ENCODE peak calls at places on chromosomes 5 and 9, in seven cellular contexts. L is hepatocyte; X is CD4-positive, alpha-beta T cell; T is psoas muscle; R is IMR-90; Z is kidney; M is neural progenitor cell. I is an unnamed sample.

GRCh38 chr9:87567566-87567965 is 69.9 kb downstream of the DAPK1 start:
- DNase-seq in L (no peak), M (no peak), R (no peak), X (no peak), Z (no peak), T (no peak), I (no peak)

GRCh38 chr5:40429258-40430111 is 250.2 kb upstream of the PTGER4 start:
- DNase-seq in M (no peak), R (peak), Z (peak), T (no peak), X (no peak), L (no peak), I (no peak)

GRCh38 chr5:121887727-121888126 is 36.0 kb downstream of the FTMT start:
- DNase-seq in T (no peak), X (no peak), M (no peak), L (no peak), R (no peak), Z (no peak), I (no peak)

GRCh38 chr5:131533844-131534243 is 101.2 kb downstream of the RAPGEF6 start:
- DNase-seq in X (no peak), Z (no peak), T (no peak), L (no peak), M (no peak), R (no peak), I (no peak)

GRCh38 chr5:156824800-156825199 is 25.3 kb upstream of the PPP1R2B start:
- DNase-seq in X (no peak), L (peak), M (peak), R (peak), T (no peak), Z (no peak), I (peak)

GRCh38 chr5:159990506-159990905 is 18.4 kb upstream of the TTC1 start:
- DNase-seq in T (no peak), Z (no peak), L (no peak), R (no peak), X (no peak), M (no peak), I (no peak)

GRCh38 chr5:113574417-113574816 is 60.9 kb downstream of the YTHDC2 start:
- DNase-seq in R (peak), Z (peak), M (no peak), X (no peak), L (no peak), T (no peak), I (peak)

GRCh38 chr9:2972475-2972874 is 128.6 kb upstream of the PUM3 start:
- DNase-seq in R (no peak), L (no peak), Z (no peak), T (no peak), X (no peak), M (no peak), I (no peak)

GRCh38 chr9:112866662-112867274 is 23.9 kb downstream of the SLC46A2 start:
- DNase-seq in L (no peak), R (peak), X (no peak), Z (no peak), M (peak), T (no peak), I (peak)

GRCh38 chr5:125011419-125011818 is 265.0 kb upstream of the ZNF608 start:
- DNase-seq in Z (no peak), L (peak), R (no peak), X (no peak), M (no peak), T (no peak), I (no peak)

GRCh38 chr5:138968601-138969000 is 93.5 kb upstream of the LRRTM2 start:
- DNase-seq in T (no peak), X (no peak), R (no peak), Z (no peak), M (no peak), L (no peak), I (no peak)

GRCh38 chr5:56269216-56269927 is 36.2 kb upstream of the ANKRD55 start:
- DNase-seq in M (peak), R (peak), Z (no peak), L (peak), X (peak), T (no peak), I (peak)

GRCh38 chr5:178778919-178779318 is 48.5 kb upstream of the ZNF354A start:
- DNase-seq in R (no peak), X (no peak), T (no peak), M (no peak), L (peak), Z (peak), I (no peak)

GRCh38 chr5:139392678-139393496 is 2.0 kb downstream of the PROB1 start:
- DNase-seq in Z (peak), L (peak), X (peak), M (peak), T (peak), R (no peak), I (peak)

GRCh38 chr9:124708633-124709032 is 62.5 kb downstream of the NR6A1 start:
- DNase-seq in Z (no peak), T (no peak), R (peak), X (no peak), L (peak), M (peak), I (peak)

GRCh38 chr9:35481347-35481975 is 8.4 kb upstream of the RUSC2 start:
- DNase-seq in T (no peak), L (peak), X (peak), R (peak), Z (no peak), M (peak), I (peak)

GRCh38 chr9:34992376-34992951 is 2.9 kb downstream of the DNAJB5 start:
- DNase-seq in X (no peak), M (peak), T (peak), Z (peak), R (peak), L (peak), I (peak)

DNA sequence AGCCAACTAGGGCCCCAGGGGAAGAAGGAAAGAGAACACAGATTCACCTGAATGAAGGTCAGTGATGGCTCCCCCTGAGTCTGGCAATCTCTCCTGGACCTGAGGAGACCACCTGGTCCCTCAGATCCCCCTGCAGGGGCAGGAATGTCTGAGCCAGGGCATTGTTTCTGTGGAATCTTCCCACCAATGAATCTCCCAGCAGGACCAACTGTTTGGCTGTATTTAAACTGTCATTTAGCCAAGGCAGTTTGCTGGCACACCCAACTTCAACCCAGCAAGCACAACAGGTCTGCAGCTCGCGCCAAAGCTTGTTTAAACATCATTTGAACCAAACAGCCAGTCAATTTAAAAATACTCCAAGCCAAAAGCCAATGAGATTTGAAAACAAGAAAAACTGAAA is 92.6 kb downstream of the SH3TC2 start:
- DNase-seq in X (no peak), T (no peak), L (no peak), M (peak), R (no peak), Z (no peak), I (no peak)
- H3K27ac ChIP-seq in X (no peak), T (peak), L (peak), M (no peak), R (peak), Z (no peak), I (no peak)

GRCh38 chr9:120877276-120878034 is 467 bp upstream of the PHF19 start:
- DNase-seq in R (peak), L (peak), M (peak), T (peak), X (peak), Z (peak), I (peak)
- TF ChIP-seq CTCF in R (peak), L (peak), M (no peak), T (no peak), X (no peak), Z (no peak), I (no peak)

DNA sequence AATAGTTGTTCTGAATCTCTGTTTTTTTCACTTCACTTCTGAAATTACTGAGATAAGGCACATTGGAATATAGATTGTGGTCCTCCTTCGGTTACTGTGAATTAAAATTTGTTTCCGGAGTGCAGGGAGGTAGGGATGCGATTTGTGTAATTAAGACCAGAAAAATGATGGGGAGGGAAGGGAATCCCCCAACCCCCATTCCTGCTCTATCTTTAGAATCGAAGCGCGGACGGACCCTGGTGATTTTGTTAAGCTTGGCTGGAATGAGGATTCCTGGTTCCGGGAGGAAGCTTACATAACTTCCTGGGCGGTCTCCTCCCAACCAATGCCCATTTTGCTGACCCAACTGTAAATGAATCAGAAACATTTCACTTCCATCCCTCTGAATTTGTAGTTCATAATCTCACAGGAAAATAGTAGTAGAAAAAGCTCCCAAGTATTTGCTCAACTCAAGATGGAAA is 220.1 kb upstream of the MSX2 start:
- DNase-seq in L (no peak), Z (no peak), T (no peak), R (no peak), X (no peak), M (no peak), I (peak)
- H3K27ac ChIP-seq in L (peak), Z (no peak), T (no peak), R (peak), X (no peak), M (no peak), I (no peak)

GRCh38 chr5:143801251-143801650 is 10.7 kb upstream of the HMHB1 start:
- DNase-seq in R (no peak), T (no peak), L (no peak), Z (no peak), X (no peak), M (no peak), I (no peak)
- TF ChIP-seq CTCF in R (no peak), T (no peak), L (no peak), Z (no peak), X (no peak), M (no peak), I (no peak)

DNA sequence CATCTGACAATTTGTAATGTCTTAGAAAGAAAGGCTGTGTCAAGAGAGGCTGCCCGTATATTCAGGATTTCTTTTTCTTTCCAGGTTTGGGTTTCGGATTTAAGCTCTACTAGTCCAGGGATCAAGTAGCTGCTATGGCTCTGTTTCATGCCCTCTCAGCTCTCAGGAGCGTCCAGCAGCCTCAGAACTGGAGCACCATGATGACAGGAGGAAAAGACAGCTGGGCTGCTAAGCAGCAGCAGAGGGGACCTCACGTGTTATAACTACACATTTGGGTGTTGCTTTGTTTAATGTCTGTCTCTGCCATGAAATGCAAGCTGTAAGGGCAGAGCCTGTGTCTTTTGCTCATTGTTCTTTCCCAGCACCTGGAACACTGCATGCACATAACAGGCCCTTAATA is 28.5 kb downstream of the TBC1D2 start:
- DNase-seq in T (no peak), X (no peak), L (no peak), Z (no peak), R (no peak), M (no peak), I (no peak)
- H3K27ac ChIP-seq in T (peak), X (no peak), L (peak), Z (no peak), R (peak), M (no peak), I (no peak)

DNA sequence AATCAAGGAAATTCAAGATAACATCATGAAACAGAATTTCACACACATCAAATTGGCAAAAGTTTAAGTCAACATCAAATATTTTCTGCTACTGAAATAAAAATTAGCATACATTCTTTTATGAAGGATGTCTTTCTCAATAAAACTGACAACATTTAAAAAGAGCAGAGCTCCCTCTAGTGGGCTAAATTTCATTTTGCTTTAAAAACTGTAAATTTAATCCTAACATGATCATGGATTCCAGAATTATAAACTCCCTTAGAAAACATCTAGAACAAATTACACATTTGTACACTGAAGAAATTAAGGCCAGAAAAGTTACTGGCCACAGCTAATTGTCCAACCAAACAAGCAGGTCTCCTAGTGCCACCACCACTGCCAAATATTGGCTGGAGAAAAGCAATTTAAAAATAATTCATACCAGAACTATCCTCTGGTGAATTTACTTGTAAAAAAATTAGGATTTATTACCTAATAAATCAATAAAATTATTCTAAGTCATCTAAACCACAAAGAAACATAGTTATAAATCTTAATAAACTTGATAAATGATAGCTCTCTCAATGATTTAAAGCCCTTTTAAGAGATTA is 31.2 kb downstream of the DEPDC1B start:
- DNase-seq in Z (no peak), L (peak), M (peak), R (peak), T (no peak), X (no peak), I (peak)
- TF ChIP-seq CTCF in Z (peak), L (peak), M (peak), R (peak), T (peak), X (peak), I (peak)

GRCh38 chr9:76758476-76758875 is 5.8 kb upstream of the PCA3 start:
- DNase-seq in X (no peak), R (no peak), Z (no peak), M (no peak), T (no peak), L (no peak), I (peak)
- H3K27ac ChIP-seq in X (no peak), R (no peak), Z (no peak), M (no peak), T (no peak), L (no peak), I (no peak)

DNA sequence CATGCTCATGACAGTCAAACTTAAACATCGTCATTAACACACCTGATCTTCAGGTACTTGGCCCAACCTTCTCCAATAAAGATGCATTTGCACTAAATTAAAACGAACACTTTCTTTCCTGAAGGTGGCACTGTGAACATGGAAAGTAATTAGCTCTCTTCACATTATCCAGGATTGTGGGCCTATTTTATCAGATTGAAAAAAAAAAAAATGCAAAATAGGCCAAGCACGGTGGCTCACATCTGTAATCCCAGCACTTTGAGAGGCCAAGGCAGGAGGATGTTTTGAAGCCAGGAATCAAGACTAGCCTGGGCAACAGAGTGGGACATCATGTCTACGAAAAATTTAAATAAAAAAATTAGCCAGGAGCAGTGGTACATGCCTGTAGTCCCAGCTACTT is 14.4 kb upstream of the CDC20B start:
- DNase-seq in X (no peak), Z (no peak), T (no peak), R (no peak), L (peak), M (peak), I (no peak)
- TF ChIP-seq CTCF in X (no peak), Z (peak), T (peak), R (peak), L (peak), M (peak), I (peak)

GRCh38 chr5:3601060-3601710 is 5.6 kb downstream of the IRX1 start:
- DNase-seq in M (peak), X (no peak), L (no peak), Z (no peak), T (no peak), R (no peak), I (no peak)
- H3K27ac ChIP-seq in M (no peak), X (no peak), L (no peak), Z (no peak), T (no peak), R (no peak), I (peak)

GRCh38 chr5:59174248-59174844 is 591.5 kb downstream of the RAB3C start:
- DNase-seq in T (no peak), L (peak), Z (no peak), R (peak), X (peak), M (peak), I (peak)
- TF ChIP-seq CTCF in T (peak), L (peak), Z (peak), R (peak), X (peak), M (peak), I (peak)